ENCODE peak calls at places on chromosome 21, in seven cellular contexts. L is endodermal cell, V is osteoblast, C is IMR-90, J is esophagus squamous epithelium, W is neural progenitor cell, H is stomach. Z is an unnamed sample. For H3K36me3, the result is how much of the 10 kb centered on the place peaks cover.

GRCh38 chr21:40049031-40049958 is 182.1 kb downstream of the PCP4 start:
- DNase-seq in L (no peak), V (peak), C (peak), J (no peak), W (no peak), H (no peak), Z (peak)

GRCh38 chr21:16193758-16194606 is 464.2 kb downstream of the USP25 start:
- DNase-seq in L (peak), V (no peak), C (peak), J (no peak), W (peak), H (peak), Z (peak)

GRCh38 chr21:15058718-15059316 is 6.0 kb downstream of the NRIP1 start:
- DNase-seq in L (no peak), V (no peak), C (peak), J (no peak), W (no peak), H (no peak), Z (no peak)

GRCh38 chr21:28230559-28230958 is 762.1 kb downstream of the LTN1 start:
- DNase-seq in L (no peak), V (no peak), C (peak), J (no peak), W (no peak), H (no peak), Z (no peak)

GRCh38 chr21:36512971-36513370 is 33.0 kb upstream of the CLDN14 start:
- DNase-seq in L (no peak), V (no peak), C (no peak), J (no peak), W (no peak), H (no peak), Z (no peak)

GRCh38 chr21:39353295-39353694 is 4.4 kb upstream of the HMGN1 start:
- DNase-seq in L (no peak), V (no peak), C (peak), J (no peak), W (no peak), H (no peak), Z (no peak)

GRCh38 chr21:38171723-38172344 is 85.0 kb upstream of the KCNJ15 start:
- DNase-seq in L (peak), V (peak), C (peak), J (no peak), W (peak), H (no peak), Z (peak)

GRCh38 chr21:15616864-15617574 is 112.8 kb upstream of the USP25 start:
- DNase-seq in L (no peak), V (no peak), C (peak), J (no peak), W (no peak), H (no peak), Z (no peak)

GRCh38 chr21:29313662-29314408 is 15.1 kb downstream of the BACH1 start:
- DNase-seq in L (no peak), V (no peak), C (no peak), J (no peak), W (no peak), H (no peak), Z (no peak)

GRCh38 chr21:37606549-37606948 is 240.0 kb downstream of the DYRK1A start:
- DNase-seq in L (no peak), V (no peak), C (no peak), J (no peak), W (no peak), H (no peak), Z (no peak)

GRCh38 chr21:27734146-27734545 is 767.3 kb upstream of the ADAMTS5 start:
- DNase-seq in L (no peak), V (no peak), C (peak), J (no peak), W (no peak), H (no peak), Z (no peak)

GRCh38 chr21:37071561-37072238 is 1.2 kb downstream of the PIGP start:
- DNase-seq in L (peak), V (no peak), C (peak), J (no peak), W (peak), H (peak), Z (peak)

GRCh38 chr21:45032977-45033705 is 41.2 kb upstream of the ADARB1 start:
- DNase-seq in L (no peak), V (peak), C (no peak), J (no peak), W (no peak), H (no peak), Z (peak)

GRCh38 chr21:38984982-38985422 is 179.3 kb downstream of the ETS2 start:
- DNase-seq in L (no peak), V (peak), C (peak), J (no peak), W (no peak), H (no peak), Z (no peak)

GRCh38 chr21:44439211-44439600 is 16.1 kb upstream of the LRRC3 start:
- DNase-seq in L (no peak), V (peak), C (no peak), J (no peak), W (no peak), H (no peak), Z (no peak)

GRCh38 chr21:27017251-27017650 is 50.4 kb upstream of the ADAMTS5 start:
- DNase-seq in L (no peak), V (no peak), C (peak), J (no peak), W (no peak), H (no peak), Z (no peak)

GRCh38 chr21:37568916-37569315 is 202.3 kb downstream of the DYRK1A start:
- DNase-seq in L (no peak), V (no peak), C (no peak), J (no peak), W (no peak), H (no peak), Z (no peak)

GRCh38 chr21:29105218-29105617 is 25.2 kb upstream of the MAP3K7CL start:
- DNase-seq in L (no peak), V (no peak), C (peak), J (no peak), W (no peak), H (no peak), Z (no peak)

GRCh38 chr21:14926186-14926585 is 138.6 kb downstream of the NRIP1 start:
- DNase-seq in L (no peak), V (peak), C (no peak), J (no peak), W (no peak), H (no peak), Z (no peak)

GRCh38 chr21:45326834-45327457 is 39.3 kb upstream of the POFUT2 start:
- DNase-seq in L (peak), V (no peak), C (no peak), J (no peak), W (no peak), H (no peak), Z (peak)

GRCh38 chr21:45309541-45310381 is 22.1 kb upstream of the POFUT2 start:
- DNase-seq in L (peak), V (no peak), C (no peak), J (no peak), W (no peak), H (no peak), Z (peak)

GRCh38 chr21:17650301-17650700 is 37.6 kb upstream of the BTG3 start:
- DNase-seq in L (no peak), V (no peak), C (no peak), J (no peak), W (no peak), H (no peak), Z (no peak)

GRCh38 chr21:39581414-39581813 is 31.3 kb upstream of the B3GALT5 start:
- DNase-seq in L (peak), V (no peak), C (no peak), J (no peak), W (no peak), H (no peak), Z (peak)

GRCh38 chr21:16590658-16591057 is 860.9 kb downstream of the USP25 start:
- DNase-seq in L (no peak), V (no peak), C (no peak), J (no peak), W (no peak), H (no peak), Z (no peak)

GRCh38 chr21:34881894-34882371 is 167.2 kb downstream of the RUNX1 start:
- DNase-seq in L (no peak), V (peak), C (peak), J (no peak), W (no peak), H (no peak), Z (no peak)
- H3K4me3 ChIP-seq in L (no peak), V (peak), C (peak), J (peak), W (no peak), H (peak), Z (no peak)

DNA sequence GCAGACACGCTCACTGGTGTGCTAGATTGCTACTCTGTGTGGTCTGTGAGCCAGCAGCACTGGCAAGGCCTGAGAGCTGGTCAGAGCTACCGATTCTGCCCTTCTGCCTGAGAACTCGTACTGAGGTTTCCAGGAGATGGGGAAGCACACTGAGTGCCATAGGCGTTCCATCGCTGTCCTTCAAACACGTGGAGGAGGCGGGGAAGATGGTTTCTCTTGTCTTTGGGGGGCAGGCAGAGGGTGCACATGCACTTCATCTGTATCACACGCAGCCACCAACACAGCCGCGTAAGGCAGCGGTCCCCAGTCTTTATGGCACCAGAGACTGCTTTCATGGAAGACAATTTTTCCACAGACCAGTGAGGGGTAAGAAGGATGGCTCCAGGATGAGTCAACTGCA is 23.8 kb upstream of the MX1 start:
- DNase-seq in L (no peak), V (no peak), C (no peak), J (no peak), W (no peak), H (no peak), Z (no peak)
- H3K36me3 ChIP-seq in L (under half), V (under half), C (under half), J (half or more), W (under half), H (half or more), Z (under half)

DNA sequence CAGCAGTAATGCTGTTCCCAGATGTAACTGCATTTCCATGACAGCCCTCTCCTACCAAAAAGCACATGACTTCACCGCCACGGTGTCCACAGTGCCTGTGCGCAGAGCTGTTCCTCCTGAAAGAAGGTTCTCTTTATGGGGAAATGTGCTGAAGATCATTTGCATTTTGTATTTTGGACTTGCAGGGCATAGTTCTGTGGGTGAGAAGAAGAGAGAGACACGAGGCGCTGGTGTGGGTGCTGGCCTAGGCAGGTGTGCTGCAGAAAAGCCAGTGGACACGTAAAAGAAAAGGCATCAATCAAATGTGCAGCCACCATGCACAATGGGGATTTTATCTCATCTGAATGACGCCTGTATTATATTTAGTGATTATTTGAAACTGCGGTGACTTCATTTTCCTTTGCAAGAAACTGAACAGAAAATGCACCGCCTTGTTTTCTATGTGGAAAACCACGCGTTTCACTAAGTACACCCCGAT is 21.3 kb downstream of the SLC37A1 start:
- DNase-seq in L (peak), V (no peak), C (no peak), J (no peak), W (no peak), H (peak), Z (no peak)
- H3K4me3 ChIP-seq in L (no peak), V (no peak), C (no peak), J (peak), W (no peak), H (no peak), Z (no peak)

DNA sequence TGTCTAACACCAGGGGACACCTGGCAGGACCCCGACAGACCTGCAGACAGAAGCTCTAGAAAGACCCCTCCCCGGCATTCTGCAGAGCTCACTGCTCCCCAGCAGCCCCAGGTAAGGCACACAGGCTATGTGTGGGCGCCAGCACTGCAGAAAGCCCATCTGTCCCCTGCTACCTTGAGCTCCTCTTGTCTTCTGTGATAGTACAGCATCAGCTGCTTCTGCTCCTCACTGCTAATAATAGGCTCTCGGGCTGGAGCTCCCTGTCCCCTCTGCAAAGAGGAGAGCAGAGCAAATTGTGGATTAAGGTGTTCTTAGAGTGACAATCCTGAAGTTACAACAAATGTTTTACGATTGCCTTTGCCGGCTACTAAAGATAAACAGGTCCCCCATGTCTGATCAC is 10.1 kb downstream of the CFAP298 start:
- DNase-seq in L (no peak), V (no peak), C (no peak), J (no peak), W (no peak), H (no peak), Z (no peak)
- H3K36me3 ChIP-seq in L (half or more), V (half or more), C (under half), J (half or more), W (under half), H (half or more), Z (under half)